ENCODE peak calls at places on chromosomes 5 and 9, in ten cellular contexts. One of them, this sample, is unnamed.

GRCh38 chr9:96293481-96293880 is 8.5 kb downstream of the HSD17B3 start:
- DNase-seq in small intestine: no peak
- DNase-seq in T follicular helper cell: no peak
- DNase-seq in astrocyte of the spinal cord: peak; percentile 17
- DNase-seq in mucosa of descending colon: no peak
- DNase-seq in NCI-H2081: no peak
- DNase-seq in nephron progenitor cell: no peak
- DNase-seq in stimulated activated CD8-positive, alpha-beta memory T cell treated with anti-CD3 and anti-CD28 coated beads, Interleukin-7, amount 100 ng/mL, for 24 hours: no peak
- DNase-seq in iPS-NIHi11: no peak
- DNase-seq in HEK293T: no peak
- DNase-seq in this sample: no peak

GRCh38 chr5:92909545-92909962 is 671.5 kb downstream of the NR2F1-AS1 start:
- DNase-seq in small intestine: no peak
- DNase-seq in T follicular helper cell: no peak
- DNase-seq in astrocyte of the spinal cord: peak; percentile 35
- DNase-seq in mucosa of descending colon: no peak
- DNase-seq in NCI-H2081: no peak
- DNase-seq in nephron progenitor cell: peak; percentile 70
- DNase-seq in stimulated activated CD8-positive, alpha-beta memory T cell treated with anti-CD3 and anti-CD28 coated beads, Interleukin-7, amount 100 ng/mL, for 24 hours: no peak
- DNase-seq in iPS-NIHi11: peak; percentile 48
- DNase-seq in HEK293T: peak; percentile 59
- DNase-seq in this sample: no peak

GRCh38 chr5:115639377-115639776 is 13.5 kb upstream of the TMED7 start:
- DNase-seq in small intestine: no peak
- DNase-seq in T follicular helper cell: no peak
- DNase-seq in astrocyte of the spinal cord: no peak
- DNase-seq in mucosa of descending colon: no peak
- DNase-seq in NCI-H2081: no peak
- DNase-seq in nephron progenitor cell: no peak
- DNase-seq in stimulated activated CD8-positive, alpha-beta memory T cell treated with anti-CD3 and anti-CD28 coated beads, Interleukin-7, amount 100 ng/mL, for 24 hours: no peak
- DNase-seq in iPS-NIHi11: no peak
- DNase-seq in HEK293T: no peak
- DNase-seq in this sample: no peak

GRCh38 chr5:3068401-3068800 is 316.9 kb upstream of the IRX2 start:
- DNase-seq in small intestine: no peak
- DNase-seq in T follicular helper cell: no peak
- DNase-seq in astrocyte of the spinal cord: no peak
- DNase-seq in mucosa of descending colon: no peak
- DNase-seq in NCI-H2081: no peak
- DNase-seq in nephron progenitor cell: no peak
- DNase-seq in stimulated activated CD8-positive, alpha-beta memory T cell treated with anti-CD3 and anti-CD28 coated beads, Interleukin-7, amount 100 ng/mL, for 24 hours: no peak
- DNase-seq in iPS-NIHi11: no peak
- DNase-seq in HEK293T: no peak
- DNase-seq in this sample: no peak

GRCh38 chr9:89491688-89492087 is 6.2 kb downstream of the SEMA4D start:
- DNase-seq in small intestine: no peak
- DNase-seq in T follicular helper cell: no peak
- DNase-seq in astrocyte of the spinal cord: no peak
- DNase-seq in mucosa of descending colon: no peak
- DNase-seq in NCI-H2081: no peak
- DNase-seq in nephron progenitor cell: no peak
- DNase-seq in stimulated activated CD8-positive, alpha-beta memory T cell treated with anti-CD3 and anti-CD28 coated beads, Interleukin-7, amount 100 ng/mL, for 24 hours: no peak
- DNase-seq in iPS-NIHi11: no peak
- DNase-seq in HEK293T: no peak
- DNase-seq in this sample: no peak

GRCh38 chr5:10632110-10632903 is 68.4 kb downstream of the ANKRD33B start:
- DNase-seq in small intestine: no peak
- DNase-seq in T follicular helper cell: no peak
- DNase-seq in astrocyte of the spinal cord: peak; percentile 66
- DNase-seq in mucosa of descending colon: peak; percentile 72
- DNase-seq in NCI-H2081: no peak
- DNase-seq in nephron progenitor cell: no peak
- DNase-seq in stimulated activated CD8-positive, alpha-beta memory T cell treated with anti-CD3 and anti-CD28 coated beads, Interleukin-7, amount 100 ng/mL, for 24 hours: no peak
- DNase-seq in iPS-NIHi11: no peak
- DNase-seq in HEK293T: no peak
- DNase-seq in this sample: no peak

GRCh38 chr9:16401720-16402119 is 468.8 kb downstream of the BNC2 start:
- DNase-seq in small intestine: no peak
- DNase-seq in T follicular helper cell: no peak
- DNase-seq in astrocyte of the spinal cord: no peak
- DNase-seq in mucosa of descending colon: no peak
- DNase-seq in NCI-H2081: no peak
- DNase-seq in nephron progenitor cell: no peak
- DNase-seq in stimulated activated CD8-positive, alpha-beta memory T cell treated with anti-CD3 and anti-CD28 coated beads, Interleukin-7, amount 100 ng/mL, for 24 hours: no peak
- DNase-seq in iPS-NIHi11: no peak
- DNase-seq in HEK293T: no peak
- DNase-seq in this sample: no peak

GRCh38 chr9:93091453-93092081 is 4.5 kb upstream of the CARD19 start:
- DNase-seq in small intestine: peak; percentile 21
- DNase-seq in T follicular helper cell: no peak
- DNase-seq in astrocyte of the spinal cord: peak; percentile 80
- DNase-seq in mucosa of descending colon: peak; percentile 40
- DNase-seq in NCI-H2081: no peak
- DNase-seq in nephron progenitor cell: no peak
- DNase-seq in stimulated activated CD8-positive, alpha-beta memory T cell treated with anti-CD3 and anti-CD28 coated beads, Interleukin-7, amount 100 ng/mL, for 24 hours: peak; percentile 46
- DNase-seq in iPS-NIHi11: peak; percentile 0
- DNase-seq in HEK293T: no peak
- DNase-seq in this sample: no peak

GRCh38 chr9:113376634-113377531 is at the start of gene HDHD3:
- DNase-seq in small intestine: peak; percentile 93
- DNase-seq in T follicular helper cell: peak; percentile 69
- DNase-seq in astrocyte of the spinal cord: peak; percentile 73
- DNase-seq in mucosa of descending colon: peak; percentile 94
- DNase-seq in NCI-H2081: peak; percentile 53
- DNase-seq in nephron progenitor cell: peak; percentile 81
- DNase-seq in stimulated activated CD8-positive, alpha-beta memory T cell treated with anti-CD3 and anti-CD28 coated beads, Interleukin-7, amount 100 ng/mL, for 24 hours: peak; percentile 46
- DNase-seq in iPS-NIHi11: peak; percentile 96
- DNase-seq in HEK293T: peak; percentile 94
- DNase-seq in this sample: peak; percentile 18

GRCh38 chr9:128120741-128121465 is 6.6 kb downstream of the PTGES2 start:
- DNase-seq in small intestine: no peak
- DNase-seq in T follicular helper cell: no peak
- DNase-seq in astrocyte of the spinal cord: no peak
- DNase-seq in mucosa of descending colon: peak; percentile 49
- DNase-seq in NCI-H2081: no peak
- DNase-seq in nephron progenitor cell: no peak
- DNase-seq in stimulated activated CD8-positive, alpha-beta memory T cell treated with anti-CD3 and anti-CD28 coated beads, Interleukin-7, amount 100 ng/mL, for 24 hours: no peak
- DNase-seq in iPS-NIHi11: no peak
- DNase-seq in HEK293T: no peak
- DNase-seq in this sample: no peak

GRCh38 chr5:54537720-54538119 is 20.2 kb downstream of the SNX18 start:
- DNase-seq in small intestine: no peak
- DNase-seq in T follicular helper cell: no peak
- DNase-seq in astrocyte of the spinal cord: no peak
- DNase-seq in mucosa of descending colon: no peak
- DNase-seq in NCI-H2081: no peak
- DNase-seq in nephron progenitor cell: no peak
- DNase-seq in stimulated activated CD8-positive, alpha-beta memory T cell treated with anti-CD3 and anti-CD28 coated beads, Interleukin-7, amount 100 ng/mL, for 24 hours: no peak
- DNase-seq in iPS-NIHi11: no peak
- DNase-seq in HEK293T: no peak
- DNase-seq in this sample: no peak

GRCh38 chr9:36584626-36585460 is 12.1 kb downstream of the MELK start:
- DNase-seq in small intestine: no peak
- DNase-seq in T follicular helper cell: no peak
- DNase-seq in astrocyte of the spinal cord: peak; percentile 77
- DNase-seq in mucosa of descending colon: no peak
- DNase-seq in NCI-H2081: no peak
- DNase-seq in nephron progenitor cell: no peak
- DNase-seq in stimulated activated CD8-positive, alpha-beta memory T cell treated with anti-CD3 and anti-CD28 coated beads, Interleukin-7, amount 100 ng/mL, for 24 hours: no peak
- DNase-seq in iPS-NIHi11: no peak
- DNase-seq in HEK293T: no peak
- DNase-seq in this sample: no peak

GRCh38 chr5:101455048-101455447 is 552.0 kb upstream of the ST8SIA4 start:
- DNase-seq in small intestine: no peak
- DNase-seq in T follicular helper cell: no peak
- DNase-seq in astrocyte of the spinal cord: no peak
- DNase-seq in mucosa of descending colon: no peak
- DNase-seq in NCI-H2081: no peak
- DNase-seq in nephron progenitor cell: no peak
- DNase-seq in stimulated activated CD8-positive, alpha-beta memory T cell treated with anti-CD3 and anti-CD28 coated beads, Interleukin-7, amount 100 ng/mL, for 24 hours: no peak
- DNase-seq in iPS-NIHi11: no peak
- DNase-seq in HEK293T: no peak
- DNase-seq in this sample: no peak

GRCh38 chr9:92035146-92035545 is 80.1 kb downstream of the SPTLC1 start:
- DNase-seq in small intestine: no peak
- DNase-seq in T follicular helper cell: no peak
- DNase-seq in astrocyte of the spinal cord: peak; percentile 28
- DNase-seq in mucosa of descending colon: no peak
- DNase-seq in NCI-H2081: no peak
- DNase-seq in nephron progenitor cell: no peak
- DNase-seq in stimulated activated CD8-positive, alpha-beta memory T cell treated with anti-CD3 and anti-CD28 coated beads, Interleukin-7, amount 100 ng/mL, for 24 hours: no peak
- DNase-seq in iPS-NIHi11: no peak
- DNase-seq in HEK293T: no peak
- DNase-seq in this sample: no peak

GRCh38 chr9:27701664-27702063 is 128.4 kb upstream of the C9orf72 start:
- DNase-seq in small intestine: peak; percentile 12
- DNase-seq in T follicular helper cell: no peak
- DNase-seq in astrocyte of the spinal cord: peak; percentile 66
- DNase-seq in mucosa of descending colon: no peak
- DNase-seq in NCI-H2081: peak; percentile 17
- DNase-seq in nephron progenitor cell: no peak
- DNase-seq in stimulated activated CD8-positive, alpha-beta memory T cell treated with anti-CD3 and anti-CD28 coated beads, Interleukin-7, amount 100 ng/mL, for 24 hours: no peak
- DNase-seq in iPS-NIHi11: no peak
- DNase-seq in HEK293T: no peak
- DNase-seq in this sample: no peak

GRCh38 chr5:4581289-4581688 is 558.8 kb upstream of the ADAMTS16 start:
- DNase-seq in small intestine: no peak
- DNase-seq in T follicular helper cell: no peak
- DNase-seq in astrocyte of the spinal cord: no peak
- DNase-seq in mucosa of descending colon: no peak
- DNase-seq in NCI-H2081: no peak
- DNase-seq in nephron progenitor cell: no peak
- DNase-seq in stimulated activated CD8-positive, alpha-beta memory T cell treated with anti-CD3 and anti-CD28 coated beads, Interleukin-7, amount 100 ng/mL, for 24 hours: no peak
- DNase-seq in iPS-NIHi11: no peak
- DNase-seq in HEK293T: no peak
- DNase-seq in this sample: no peak

GRCh38 chr9:76725181-76725580 is 39.1 kb upstream of the PCA3 start:
- DNase-seq in small intestine: no peak
- DNase-seq in T follicular helper cell: no peak
- DNase-seq in astrocyte of the spinal cord: no peak
- DNase-seq in mucosa of descending colon: no peak
- DNase-seq in NCI-H2081: peak; percentile 45
- DNase-seq in nephron progenitor cell: no peak
- DNase-seq in stimulated activated CD8-positive, alpha-beta memory T cell treated with anti-CD3 and anti-CD28 coated beads, Interleukin-7, amount 100 ng/mL, for 24 hours: no peak
- DNase-seq in iPS-NIHi11: no peak
- DNase-seq in HEK293T: no peak
- DNase-seq in this sample: no peak

GRCh38 chr5:134101686-134102439 is 12.6 kb upstream of the TCF7 start:
- DNase-seq in small intestine: peak; percentile 45
- DNase-seq in T follicular helper cell: peak; percentile 66
- DNase-seq in astrocyte of the spinal cord: no peak
- DNase-seq in mucosa of descending colon: peak; percentile 72
- DNase-seq in NCI-H2081: no peak
- DNase-seq in nephron progenitor cell: peak; percentile 80
- DNase-seq in stimulated activated CD8-positive, alpha-beta memory T cell treated with anti-CD3 and anti-CD28 coated beads, Interleukin-7, amount 100 ng/mL, for 24 hours: peak; percentile 53
- DNase-seq in iPS-NIHi11: peak; percentile 90
- DNase-seq in HEK293T: peak; percentile 75
- DNase-seq in this sample: no peak

GRCh38 chr5:150605546-150605945 is 34.9 kb upstream of the SYNPO start:
- DNase-seq in small intestine: no peak
- DNase-seq in T follicular helper cell: no peak
- DNase-seq in astrocyte of the spinal cord: peak; percentile 54
- DNase-seq in mucosa of descending colon: peak; percentile 12
- DNase-seq in NCI-H2081: no peak
- DNase-seq in nephron progenitor cell: no peak
- DNase-seq in stimulated activated CD8-positive, alpha-beta memory T cell treated with anti-CD3 and anti-CD28 coated beads, Interleukin-7, amount 100 ng/mL, for 24 hours: no peak
- DNase-seq in iPS-NIHi11: no peak
- DNase-seq in HEK293T: no peak
- DNase-seq in this sample: no peak

GRCh38 chr9:34710023-34710422 is at the start of gene CCL21:
- DNase-seq in small intestine: no peak
- DNase-seq in T follicular helper cell: no peak
- DNase-seq in astrocyte of the spinal cord: no peak
- DNase-seq in mucosa of descending colon: no peak
- DNase-seq in NCI-H2081: no peak
- DNase-seq in nephron progenitor cell: no peak
- DNase-seq in stimulated activated CD8-positive, alpha-beta memory T cell treated with anti-CD3 and anti-CD28 coated beads, Interleukin-7, amount 100 ng/mL, for 24 hours: no peak
- DNase-seq in iPS-NIHi11: no peak
- DNase-seq in HEK293T: no peak
- DNase-seq in this sample: no peak

GRCh38 chr9:115883467-115884329 is 269.9 kb upstream of the PAPPA start:
- DNase-seq in small intestine: peak; percentile 24
- DNase-seq in T follicular helper cell: no peak
- DNase-seq in astrocyte of the spinal cord: peak; percentile 40
- DNase-seq in mucosa of descending colon: no peak
- DNase-seq in NCI-H2081: peak; percentile 62
- DNase-seq in nephron progenitor cell: peak; percentile 35
- DNase-seq in stimulated activated CD8-positive, alpha-beta memory T cell treated with anti-CD3 and anti-CD28 coated beads, Interleukin-7, amount 100 ng/mL, for 24 hours: no peak
- DNase-seq in iPS-NIHi11: peak; percentile 79
- DNase-seq in HEK293T: peak; percentile 23
- DNase-seq in this sample: no peak

GRCh38 chr9:92686954-92687353 is 17.0 kb upstream of the IPPK start:
- DNase-seq in small intestine: no peak
- DNase-seq in T follicular helper cell: no peak
- DNase-seq in astrocyte of the spinal cord: no peak
- DNase-seq in mucosa of descending colon: no peak
- DNase-seq in NCI-H2081: no peak
- DNase-seq in nephron progenitor cell: no peak
- DNase-seq in stimulated activated CD8-positive, alpha-beta memory T cell treated with anti-CD3 and anti-CD28 coated beads, Interleukin-7, amount 100 ng/mL, for 24 hours: no peak
- DNase-seq in iPS-NIHi11: peak; percentile 28
- DNase-seq in HEK293T: peak; percentile 64
- DNase-seq in this sample: no peak

GRCh38 chr9:106969696-106970095 is 106.7 kb downstream of the ZNF462 start:
- DNase-seq in small intestine: no peak
- DNase-seq in T follicular helper cell: no peak
- DNase-seq in astrocyte of the spinal cord: no peak
- DNase-seq in mucosa of descending colon: no peak
- DNase-seq in NCI-H2081: no peak
- DNase-seq in nephron progenitor cell: no peak
- DNase-seq in stimulated activated CD8-positive, alpha-beta memory T cell treated with anti-CD3 and anti-CD28 coated beads, Interleukin-7, amount 100 ng/mL, for 24 hours: no peak
- DNase-seq in iPS-NIHi11: no peak
- DNase-seq in HEK293T: no peak
- DNase-seq in this sample: no peak

GRCh38 chr5:53087596-53087995 is 22.0 kb downstream of the MOCS2 start:
- DNase-seq in small intestine: no peak
- DNase-seq in T follicular helper cell: no peak
- DNase-seq in astrocyte of the spinal cord: no peak
- DNase-seq in mucosa of descending colon: no peak
- DNase-seq in NCI-H2081: no peak
- DNase-seq in nephron progenitor cell: no peak
- DNase-seq in stimulated activated CD8-positive, alpha-beta memory T cell treated with anti-CD3 and anti-CD28 coated beads, Interleukin-7, amount 100 ng/mL, for 24 hours: no peak
- DNase-seq in iPS-NIHi11: no peak
- DNase-seq in HEK293T: no peak
- DNase-seq in this sample: no peak

GRCh38 chr9:106432631-106433030 is 430.3 kb upstream of the ZNF462 start:
- DNase-seq in small intestine: no peak
- DNase-seq in T follicular helper cell: no peak
- DNase-seq in astrocyte of the spinal cord: no peak
- DNase-seq in mucosa of descending colon: no peak
- DNase-seq in NCI-H2081: no peak
- DNase-seq in nephron progenitor cell: no peak
- DNase-seq in stimulated activated CD8-positive, alpha-beta memory T cell treated with anti-CD3 and anti-CD28 coated beads, Interleukin-7, amount 100 ng/mL, for 24 hours: no peak
- DNase-seq in iPS-NIHi11: no peak
- DNase-seq in HEK293T: no peak
- DNase-seq in this sample: no peak

GRCh38 chr5:96957125-96958041 is 21.5 kb downstream of the LNPEP start:
- DNase-seq in small intestine: no peak
- DNase-seq in T follicular helper cell: no peak
- DNase-seq in astrocyte of the spinal cord: no peak
- DNase-seq in mucosa of descending colon: no peak
- DNase-seq in NCI-H2081: no peak
- DNase-seq in nephron progenitor cell: no peak
- DNase-seq in stimulated activated CD8-positive, alpha-beta memory T cell treated with anti-CD3 and anti-CD28 coated beads, Interleukin-7, amount 100 ng/mL, for 24 hours: no peak
- DNase-seq in iPS-NIHi11: no peak
- DNase-seq in HEK293T: no peak
- DNase-seq in this sample: no peak